ENCODE peak calls at places on chromosomes 7 and 10, in seven cellular contexts. W is IMR-90, S is tibial artery, R is HFF-Myc, A is coronary artery, D is lower leg skin, M is heart right ventricle. U is an unnamed sample.

GRCh38 chr10:124016795-124017375 is 76.5 kb downstream of the CHST15 start:
- DNase-seq in S (no peak), A (no peak), R (no peak), W (no peak), D (no peak), M (no peak), U (no peak)

GRCh38 chr7:137462074-137462715 is 118.7 kb upstream of the PTN start:
- DNase-seq in D (no peak), M (no peak), W (peak; percentile 63), A (no peak), R (no peak), S (no peak), U (no peak)

GRCh38 chr7:83365746-83366145 is 203.1 kb upstream of the PCLO start:
- DNase-seq in S (no peak), A (no peak), D (no peak), W (no peak), M (no peak), R (no peak), U (no peak)

GRCh38 chr10:81502677-81503359 is 372.2 kb upstream of the NRG3 start:
- DNase-seq in W (no peak), M (no peak), R (no peak), A (no peak), S (no peak), D (no peak), U (no peak)

GRCh38 chr7:157279973-157280841 is 56.6 kb upstream of the DNAJB6 start:
- DNase-seq in S (no peak), M (no peak), D (no peak), R (no peak), W (no peak), A (no peak), U (no peak)

GRCh38 chr10:119940487-119940886 is 48.0 kb downstream of the SEC23IP start:
- DNase-seq in M (no peak), S (no peak), D (no peak), W (peak; percentile 31), A (no peak), R (no peak), U (no peak)

GRCh38 chr10:117004627-117005453 is at the start of gene SHTN1:
- DNase-seq in W (peak; percentile 50), D (peak; percentile 78), S (peak; percentile 49), R (peak; percentile 15), M (peak; percentile 63), A (peak; percentile 73), U (no peak)

GRCh38 chr7:132575987-132576722 is at the start of gene PLXNA4:
- DNase-seq in D (no peak), A (no peak), R (no peak), S (no peak), W (no peak), M (peak; percentile 25), U (no peak)

GRCh38 chr10:69061305-69062161 is 26.4 kb upstream of the SRGN start:
- DNase-seq in D (peak; percentile 66), A (peak; percentile 85), M (peak; percentile 52), R (peak; percentile 42), W (peak; percentile 100), S (peak; percentile 73), U (no peak)

GRCh38 chr7:104825099-104825498 is 188.9 kb upstream of the KMT2E start:
- DNase-seq in R (no peak), W (no peak), S (no peak), D (no peak), M (no peak), A (no peak), U (no peak)

GRCh38 chr7:29866490-29866930 is 60.2 kb downstream of the WIPF3 start:
- DNase-seq in A (peak; percentile 79), S (peak; percentile 76), M (peak; percentile 40), W (peak; percentile 6), D (no peak), R (no peak), U (no peak)

GRCh38 chr10:29329420-29329819 is 40.5 kb downstream of the LYZL1 start:
- DNase-seq in A (no peak), R (no peak), S (no peak), M (no peak), W (peak; percentile 20), D (no peak), U (no peak)

GRCh38 chr10:26407406-26407969 is 30.7 kb upstream of the APBB1IP start:
- DNase-seq in M (no peak), S (no peak), D (no peak), R (no peak), A (no peak), W (no peak), U (no peak)

GRCh38 chr10:21732067-21732772 is 198.2 kb downstream of the MLLT10 start:
- DNase-seq in S (no peak), M (peak; percentile 65), A (no peak), D (no peak), W (peak; percentile 82), R (peak; percentile 66), U (peak; percentile 31)

GRCh38 chr10:37865264-37865663 is 7.9 kb upstream of the ZNF248 start:
- DNase-seq in A (no peak), D (no peak), R (no peak), W (peak; percentile 27), S (no peak), M (no peak), U (no peak)

GRCh38 chr7:94698275-94698674 is 42.3 kb upstream of the SGCE start:
- DNase-seq in D (no peak), W (peak; percentile 84), M (no peak), S (no peak), A (no peak), R (peak; percentile 65), U (no peak)

GRCh38 chr7:55449205-55449991 is 84.3 kb downstream of the LANCL2 start:
- DNase-seq in W (no peak), M (no peak), R (no peak), A (no peak), D (no peak), S (no peak), U (no peak)

GRCh38 chr10:88493676-88494483 is 89.2 kb downstream of the RNLS start:
- DNase-seq in S (no peak), R (no peak), A (no peak), W (peak; percentile 85), D (no peak), M (no peak), U (no peak)

GRCh38 chr7:35035511-35035921 is 1.8 kb downstream of the DPY19L1 start:
- DNase-seq in W (peak; percentile 56), A (no peak), D (no peak), R (no peak), M (no peak), S (no peak), U (peak; percentile 33)

GRCh38 chr7:136897676-136898075 is 29.2 kb downstream of the CHRM2 start:
- DNase-seq in S (no peak), W (no peak), R (no peak), D (no peak), M (no peak), A (no peak), U (no peak)

GRCh38 chr7:44448456-44448855 is 42.0 kb downstream of the NUDCD3 start:
- DNase-seq in R (no peak), A (no peak), D (no peak), W (peak; percentile 53), M (no peak), S (no peak), U (no peak)

GRCh38 chr7:151838861-151839381 is 38.0 kb downstream of the PRKAG2 start:
- DNase-seq in D (no peak), M (peak; percentile 47), S (peak; percentile 35), W (no peak), R (no peak), A (no peak), U (no peak)

GRCh38 chr7:151601521-151602305 is 82.0 kb upstream of the RHEB start:
- DNase-seq in S (no peak), A (no peak), D (no peak), W (no peak), R (no peak), M (no peak), U (no peak)

GRCh38 chr10:74189999-74190421 is 39.0 kb downstream of the ADK start:
- DNase-seq in A (no peak), D (no peak), M (no peak), S (no peak), R (peak; percentile 80), W (peak; percentile 93), U (no peak)
- H3K4me3 ChIP-seq in A (peak overlapping the region; percentile 29), D (no peak overlapping the region), M (no peak overlapping the region), S (peak overlapping the region; percentile 8), R (peak overlapping the region; percentile 30), W (peak overlapping the region; percentile 28), U (peak overlapping the region; percentile 3)

DNA sequence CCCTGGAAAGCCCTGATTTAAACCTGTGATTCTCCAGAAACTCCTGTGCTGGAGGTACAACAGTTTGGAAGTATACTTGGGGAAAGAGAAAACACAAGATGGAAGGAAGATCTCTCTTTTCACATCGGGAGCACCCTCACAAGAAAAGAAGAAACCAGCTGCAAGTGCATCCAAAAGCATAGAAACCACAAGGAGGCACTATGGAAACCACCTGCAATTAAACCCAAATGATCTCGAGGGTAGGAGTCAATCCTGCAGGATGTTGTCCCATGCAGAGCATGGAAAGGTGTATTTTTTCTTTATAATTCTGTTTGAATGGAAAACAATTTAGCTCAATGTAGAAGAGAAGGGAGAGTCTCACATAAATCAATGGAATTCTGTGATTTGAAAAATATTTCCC is 210.5 kb downstream of the TWIST1 start:
- DNase-seq in R (no peak), D (no peak), S (no peak), A (no peak), W (no peak), M (no peak), U (no peak)
- TF ChIP-seq CTCF in R (peak; percentile 17), D (no peak), S (no peak), A (no peak), W (no peak), M (no peak), U (no peak)

DNA sequence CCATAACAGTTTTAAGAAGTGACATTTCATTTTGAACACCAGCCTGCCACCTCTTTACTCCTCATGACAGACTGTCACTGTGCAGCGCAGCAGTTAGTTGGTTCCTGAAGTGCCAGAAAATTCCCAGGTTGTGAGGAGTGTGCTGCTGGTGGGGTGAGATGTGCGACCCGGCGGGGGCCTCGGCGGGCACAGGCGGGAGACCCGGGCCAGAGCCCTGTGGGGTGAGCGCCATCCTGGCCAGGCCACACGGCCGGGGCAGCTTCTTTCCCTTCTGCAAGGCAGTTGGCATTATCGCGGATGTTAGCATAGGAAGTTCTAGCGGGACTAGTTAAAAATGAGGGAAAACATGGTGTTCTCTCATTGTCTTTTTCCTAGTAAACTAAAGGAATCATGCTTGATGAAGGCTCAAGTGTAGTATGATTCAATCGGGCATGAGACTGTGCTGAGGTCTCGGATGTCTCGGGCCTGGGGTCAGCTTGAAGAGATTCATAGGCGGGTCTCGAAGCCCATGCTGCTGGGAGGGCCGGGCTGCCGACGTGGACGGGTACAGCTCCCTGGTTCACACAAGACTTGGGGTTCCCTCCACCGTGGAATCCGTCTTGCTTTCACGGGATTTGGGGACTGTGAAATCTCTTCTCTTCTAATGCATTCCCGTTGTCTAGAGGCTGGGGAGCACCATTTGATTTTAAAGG is 56.1 kb downstream of the MGMT start:
- DNase-seq in M (no peak), S (no peak), A (no peak), R (no peak), W (no peak), D (no peak), U (no peak)
- H3K4me3 ChIP-seq in M (no peak overlapping the region), S (no peak overlapping the region), A (no peak overlapping the region), R (no peak overlapping the region), W (no peak overlapping the region), D (no peak overlapping the region), U (no peak overlapping the region)

DNA sequence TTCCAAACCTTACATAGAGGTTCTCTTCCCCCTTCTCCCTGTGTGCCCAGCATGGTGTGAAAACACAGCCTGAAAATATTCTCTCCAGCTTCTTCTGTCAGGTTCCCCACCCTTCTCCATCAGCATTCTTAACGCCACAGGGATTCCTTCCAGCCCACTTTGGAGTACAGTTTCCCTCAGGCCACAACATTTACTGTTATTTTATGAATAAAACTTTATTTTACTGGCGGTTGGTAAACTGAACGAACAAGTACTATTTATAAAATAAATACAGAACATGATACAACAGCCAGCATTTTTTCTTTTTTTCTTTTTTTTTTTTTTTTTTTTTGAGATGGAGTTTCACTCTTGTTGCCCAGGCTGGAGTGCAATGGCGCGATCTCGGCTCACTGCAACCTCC is 31.6 kb upstream of the GPNMB start:
- DNase-seq in D (no peak), S (no peak), W (no peak), R (no peak), M (no peak), A (peak; percentile 8), U (no peak)
- TF ChIP-seq CTCF in D (no peak), S (no peak), W (no peak), R (no peak), M (no peak), A (no peak), U (no peak)